ENCODE peak calls at places on chromosomes 7 and 10, in seven cellular contexts. J is breast epithelium; O is heart right ventricle; M is CD8-positive, alpha-beta T cell; U is mammary epithelial cell; G is A549; Y is body of pancreas. R is an unnamed sample.

GRCh38 chr7:66682350-66683093 is 53.8 kb downstream of the KCTD7 start:
- DNase-seq in M (no peak), J (no peak), O (peak; percentile 34), Y (peak; percentile 40), U (peak; percentile 41), G (peak; percentile 16), R (no peak)

GRCh38 chr7:29610031-29610490 is 46.4 kb downstream of the PRR15 start:
- DNase-seq in O (no peak), U (no peak), G (no peak), Y (no peak), J (no peak), M (no peak), R (no peak)

GRCh38 chr10:74122060-74122459 is 28.6 kb downstream of the AP3M1 start:
- DNase-seq in M (no peak), U (no peak), G (no peak), J (no peak), O (no peak), Y (no peak), R (no peak)

GRCh38 chr10:43218951-43219837 is 47.7 kb downstream of the RASGEF1A start:
- DNase-seq in Y (no peak), O (no peak), M (no peak), J (no peak), U (no peak), G (no peak), R (no peak)

GRCh38 chr7:97555845-97556431 is 175.9 kb upstream of the TAC1 start:
- DNase-seq in M (no peak), J (no peak), G (no peak), U (no peak), Y (no peak), O (no peak), R (no peak)

GRCh38 chr7:131355917-131356777 is 28.5 kb downstream of the MKLN1 start:
- DNase-seq in U (no peak), Y (peak; percentile 51), G (no peak), O (peak; percentile 32), J (no peak), M (no peak), R (no peak)

GRCh38 chr7:128247640-128248194 is 6.6 kb downstream of the LEP start:
- DNase-seq in U (peak; percentile 44), J (no peak), O (no peak), Y (no peak), M (no peak), G (peak; percentile 23), R (no peak)

GRCh38 chr10:1178506-1178905 is 122.3 kb downstream of the WDR37 start:
- DNase-seq in U (no peak), G (no peak), Y (no peak), M (no peak), J (no peak), O (no peak), R (no peak)

GRCh38 chr10:7281429-7281828 is 129.4 kb downstream of the SFMBT2 start:
- DNase-seq in Y (no peak), M (no peak), O (no peak), G (no peak), J (no peak), U (no peak), R (no peak)

GRCh38 chr10:69335613-69336012 is 57.3 kb downstream of the HK1 start:
- DNase-seq in M (no peak), J (no peak), Y (no peak), O (no peak), U (no peak), G (no peak), R (no peak)

GRCh38 chr10:69338547-69339450 is 60.5 kb downstream of the HK1 start:
- DNase-seq in G (no peak), U (no peak), M (no peak), O (no peak), J (no peak), Y (no peak), R (no peak)

GRCh38 chr10:69337312-69338132 is 59.2 kb downstream of the HK1 start:
- DNase-seq in M (no peak), G (no peak), Y (peak; percentile 55), O (peak; percentile 33), J (no peak), U (peak; percentile 95), R (no peak)

GRCh38 chr10:69336952-69337311 is 58.6 kb downstream of the HK1 start:
- DNase-seq in M (no peak), U (no peak), J (no peak), Y (no peak), O (no peak), G (no peak), R (no peak)

DNA sequence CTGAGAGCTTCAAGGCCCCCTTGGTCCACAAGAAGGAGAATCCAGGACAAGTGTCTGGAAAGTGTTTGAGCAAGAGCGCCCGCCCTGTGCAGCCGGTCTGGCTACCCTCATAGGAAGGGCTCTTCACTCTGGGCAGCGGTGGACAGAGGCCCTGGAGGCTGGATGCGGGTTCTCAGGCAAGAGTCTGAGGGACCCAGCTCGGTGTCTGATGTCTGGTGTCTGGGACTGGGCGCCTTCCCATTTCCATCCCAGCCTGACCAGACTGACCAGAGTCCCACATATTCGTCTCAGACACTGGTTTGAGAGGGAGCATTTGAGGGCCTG is 59.8 kb downstream of the HK1 start:
- DNase-seq in J (no peak), G (no peak), O (no peak), U (no peak), Y (no peak), M (no peak), R (no peak)
- H3K4me1 ChIP-seq in J (peaks cover 25% of the 10 kb centered on the region), G (peaks cover 27% of the 10 kb centered on the region), O (peaks cover 100% of the 10 kb centered on the region), U (peaks cover 76% of the 10 kb centered on the region), Y (peaks cover 19% of the 10 kb centered on the region), M (peaks cover 36% of the 10 kb centered on the region), R (peaks cover 43% of the 10 kb centered on the region)

GRCh38 chr10:113961261-113961938 is 82.3 kb upstream of the ADRB1 start:
- DNase-seq in M (peak; percentile 65), O (no peak), G (no peak), J (no peak), U (no peak), Y (no peak), R (peak; percentile 88)
- H3K27ac ChIP-seq in M (peak overlapping the region; percentile 20), O (no peak overlapping the region), G (no peak overlapping the region), J (no peak overlapping the region), U (no peak overlapping the region), Y (no peak overlapping the region), R (peak overlapping the region; percentile 71)

GRCh38 chr7:117015258-117016184 is 62.2 kb downstream of the ST7 start:
- DNase-seq in U (peak; percentile 47), O (no peak), J (no peak), G (no peak), M (no peak), Y (no peak), R (no peak)
- H3K4me3 ChIP-seq in U (peak overlapping the region; percentile 20), O (peak overlapping the region; percentile 10), J (no peak overlapping the region), G (no peak overlapping the region), M (no peak overlapping the region), Y (no peak overlapping the region), R (peak overlapping the region; percentile 14)

GRCh38 chr7:36038063-36038721 is 114.9 kb upstream of the EEPD1 start:
- DNase-seq in U (no peak), J (no peak), M (no peak), G (no peak), O (no peak), Y (no peak), R (no peak)
- H3K4me1 ChIP-seq in U (peaks cover 25% of the 10 kb centered on the region), J (no peaks in the 10 kb centered on the region), M (no peaks in the 10 kb centered on the region), G (peaks cover 48% of the 10 kb centered on the region), O (peaks cover 55% of the 10 kb centered on the region), Y (peaks cover 28% of the 10 kb centered on the region), R (no peaks in the 10 kb centered on the region)

DNA sequence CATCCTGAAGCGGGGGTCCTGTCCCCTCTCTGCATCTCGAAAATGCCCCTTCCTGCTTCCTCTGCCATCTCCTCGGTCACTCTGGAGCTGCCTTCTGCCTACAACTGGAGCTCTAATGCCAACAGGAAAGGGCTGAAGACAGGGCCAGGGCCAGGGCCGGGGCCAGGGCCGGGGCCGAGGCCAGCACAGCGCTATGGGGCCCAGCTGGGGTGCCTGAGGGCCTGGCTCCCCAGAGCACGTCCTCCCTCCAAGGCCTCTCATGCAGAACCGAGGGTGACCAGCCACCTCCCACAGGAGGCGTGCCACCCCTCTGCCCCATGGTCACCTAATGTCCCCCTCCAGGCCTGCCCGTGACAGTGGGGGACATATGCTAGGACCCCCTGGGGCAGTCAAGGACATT is 155.7 kb downstream of the PRKAG2 start:
- DNase-seq in M (no peak), J (no peak), Y (no peak), G (no peak), O (no peak), U (no peak), R (no peak)
- H3K27ac ChIP-seq in M (no peak overlapping the region), J (no peak overlapping the region), Y (no peak overlapping the region), G (peak overlapping the region; percentile 62), O (peak overlapping the region; percentile 73), U (no peak overlapping the region), R (no peak overlapping the region)